ENCODE peak calls at places on chromosomes 4 and X, in four cellular contexts. B is esophagus muscularis mucosa, W is A549, E is K562. D is an unnamed sample.

GRCh38 chrX:115690554-115691216 is 129.7 kb downstream of the PLS3 start:
- DNase-seq in B (no peak), W (peak; percentile 49), E (peak; percentile 35), D (peak; percentile 60)

GRCh38 chr4:140056015-140056414 is 98.0 kb downstream of the MAML3 start:
- DNase-seq in B (no peak), W (no peak), E (no peak), D (no peak)

GRCh38 chr4:167964766-167965373 is 127.5 kb upstream of the ANXA10 start:
- DNase-seq in B (no peak), W (no peak), E (no peak), D (no peak)

GRCh38 chr4:82500830-82501229 is 61.0 kb downstream of the TMEM150C start:
- DNase-seq in B (no peak), W (no peak), E (no peak), D (no peak)

GRCh38 chr4:177251237-177251636 is 58.4 kb upstream of the NEIL3 start:
- DNase-seq in B (no peak), W (no peak), E (no peak), D (no peak)

GRCh38 chrX:65744965-65745364 is 77.5 kb downstream of the MSN start:
- DNase-seq in B (no peak), W (no peak), E (no peak), D (no peak)

GRCh38 chr4:99067617-99068016 is 21.0 kb downstream of the ADH5 start:
- DNase-seq in B (no peak), W (no peak), E (no peak), D (no peak)

GRCh38 chr4:1668488-1668840 is 15.6 kb downstream of the FAM53A start:
- DNase-seq in B (no peak), W (no peak), E (no peak), D (no peak)

GRCh38 chr4:128648021-128648420 is 161.5 kb upstream of the JADE1 start:
- DNase-seq in B (no peak), W (no peak), E (no peak), D (no peak)

GRCh38 chrX:123138473-123138872 is 45.6 kb upstream of the GRIA3 start:
- DNase-seq in B (no peak), W (no peak), E (no peak), D (no peak)

GRCh38 chr4:42412251-42412650 is 15.0 kb downstream of the SHISA3 start:
- DNase-seq in B (no peak), W (no peak), E (no peak), D (no peak)

GRCh38 chr4:67204441-67204840 is 340.9 kb downstream of the CENPC start:
- DNase-seq in B (no peak), W (no peak), E (no peak), D (no peak)

GRCh38 chrX:109274806-109275205 is 207.1 kb downstream of the GUCY2F start:
- DNase-seq in B (no peak), W (no peak), E (no peak), D (no peak)

GRCh38 chr4:145937021-145937861 is 1.4 kb downstream of the ZNF827 start:
- DNase-seq in B (peak; percentile 92), W (no peak), E (peak; percentile 8), D (peak; percentile 80)

GRCh38 chr4:8365951-8366350 is 74.6 kb downstream of the ACOX3 start:
- DNase-seq in B (no peak), W (no peak), E (no peak), D (no peak)

GRCh38 chr4:8366601-8367000 is 73.9 kb downstream of the ACOX3 start:
- DNase-seq in B (no peak), W (no peak), E (no peak), D (no peak)

GRCh38 chr4:8364848-8365350 is 75.6 kb downstream of the ACOX3 start:
- DNase-seq in B (no peak), W (no peak), E (no peak), D (no peak)

GRCh38 chr4:8364141-8364540 is 76.4 kb downstream of the ACOX3 start:
- DNase-seq in B (no peak), W (no peak), E (no peak), D (no peak)

GRCh38 chr4:8365353-8365752 is 75.2 kb downstream of the ACOX3 start:
- DNase-seq in B (no peak), W (no peak), E (no peak), D (no peak)
- H3K4me3 ChIP-seq in B (no peak overlapping the region), W (no peak overlapping the region), E (no peak overlapping the region), D (no peak overlapping the region)

GRCh38 chr4:186191266-186192067 is at the start of gene CYP4V2:
- DNase-seq in B (no peak), W (peak; percentile 42), E (peak; percentile 89), D (peak; percentile 86)
- TF ChIP-seq POLR2A in B (peak; percentile 15), W (peak; percentile 21), E (peak; percentile 86), D (peak; percentile 17)

GRCh38 chr4:80614319-80614718 is 278.8 kb downstream of the CFAP299 start:
- DNase-seq in B (no peak), W (no peak), E (no peak), D (no peak)

GRCh38 chr4:80615099-80615498 is 279.6 kb downstream of the CFAP299 start:
- DNase-seq in B (no peak), W (no peak), E (no peak), D (no peak)

GRCh38 chr4:80619070-80619674 is 283.6 kb downstream of the CFAP299 start:
- DNase-seq in B (no peak), W (no peak), E (no peak), D (no peak)
- TF ChIP-seq CTCF in B (peak; percentile 39), W (peak; percentile 8), E (peak; percentile 10), D (no peak)

GRCh38 chr4:88971536-88971935 is 85.4 kb downstream of the FAM13A start:
- DNase-seq in B (no peak), W (no peak), E (no peak), D (no peak)

GRCh38 chr4:88979292-88979691 is 77.7 kb downstream of the FAM13A start:
- DNase-seq in B (no peak), W (no peak), E (no peak), D (no peak)

GRCh38 chr4:88981571-88981970 is 75.4 kb downstream of the FAM13A start:
- DNase-seq in B (no peak), W (no peak), E (no peak), D (no peak)

GRCh38 chr4:88976514-88977035 is 80.4 kb downstream of the FAM13A start:
- DNase-seq in B (no peak), W (no peak), E (no peak), D (no peak)

DNA sequence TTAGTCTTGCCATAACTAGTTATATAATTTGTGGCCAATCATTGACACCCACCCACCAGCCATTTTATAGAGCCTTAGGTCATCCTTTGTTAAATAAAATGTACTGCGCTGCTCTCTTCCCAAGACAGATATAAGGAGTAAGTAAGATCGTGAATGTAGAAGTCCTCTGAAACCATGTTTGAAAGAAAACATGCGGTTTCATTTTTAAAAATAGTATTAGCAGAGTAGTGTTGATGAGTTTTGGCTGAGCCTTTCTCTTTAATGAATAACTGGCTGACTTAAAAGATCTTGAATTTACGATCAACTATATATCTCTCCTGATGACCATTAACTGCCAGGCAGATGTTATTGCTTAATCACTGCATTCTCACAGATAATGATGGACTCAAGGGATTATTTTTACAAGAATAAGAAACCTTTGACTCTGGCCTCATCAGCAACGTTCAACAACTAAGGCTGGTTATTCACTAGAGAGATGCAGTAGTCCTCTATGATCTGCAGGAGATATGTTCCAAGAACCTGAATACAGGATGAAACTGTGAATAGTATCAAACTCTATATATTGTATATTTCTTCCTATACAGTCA is 81.0 kb downstream of the FAM13A start:
- DNase-seq in B (no peak), W (no peak), E (no peak), D (no peak)
- H3K4me3 ChIP-seq in B (no peak overlapping the region), W (no peak overlapping the region), E (no peak overlapping the region), D (no peak overlapping the region)

GRCh38 chr4:48907706-48908477 is 1.3 kb upstream of the OCIAD2 start:
- DNase-seq in B (no peak), W (no peak), E (no peak), D (no peak)

GRCh38 chr4:48908687-48909086 is 2.1 kb upstream of the OCIAD2 start:
- DNase-seq in B (no peak), W (no peak), E (no peak), D (no peak)

GRCh38 chr4:48905363-48906015 is 1.1 kb downstream of the OCIAD2 start:
- DNase-seq in B (no peak), W (peak; percentile 54), E (peak; percentile 16), D (no peak)

GRCh38 chr4:48904541-48905142 is 1.9 kb downstream of the OCIAD2 start:
- DNase-seq in B (no peak), W (no peak), E (no peak), D (no peak)

DNA sequence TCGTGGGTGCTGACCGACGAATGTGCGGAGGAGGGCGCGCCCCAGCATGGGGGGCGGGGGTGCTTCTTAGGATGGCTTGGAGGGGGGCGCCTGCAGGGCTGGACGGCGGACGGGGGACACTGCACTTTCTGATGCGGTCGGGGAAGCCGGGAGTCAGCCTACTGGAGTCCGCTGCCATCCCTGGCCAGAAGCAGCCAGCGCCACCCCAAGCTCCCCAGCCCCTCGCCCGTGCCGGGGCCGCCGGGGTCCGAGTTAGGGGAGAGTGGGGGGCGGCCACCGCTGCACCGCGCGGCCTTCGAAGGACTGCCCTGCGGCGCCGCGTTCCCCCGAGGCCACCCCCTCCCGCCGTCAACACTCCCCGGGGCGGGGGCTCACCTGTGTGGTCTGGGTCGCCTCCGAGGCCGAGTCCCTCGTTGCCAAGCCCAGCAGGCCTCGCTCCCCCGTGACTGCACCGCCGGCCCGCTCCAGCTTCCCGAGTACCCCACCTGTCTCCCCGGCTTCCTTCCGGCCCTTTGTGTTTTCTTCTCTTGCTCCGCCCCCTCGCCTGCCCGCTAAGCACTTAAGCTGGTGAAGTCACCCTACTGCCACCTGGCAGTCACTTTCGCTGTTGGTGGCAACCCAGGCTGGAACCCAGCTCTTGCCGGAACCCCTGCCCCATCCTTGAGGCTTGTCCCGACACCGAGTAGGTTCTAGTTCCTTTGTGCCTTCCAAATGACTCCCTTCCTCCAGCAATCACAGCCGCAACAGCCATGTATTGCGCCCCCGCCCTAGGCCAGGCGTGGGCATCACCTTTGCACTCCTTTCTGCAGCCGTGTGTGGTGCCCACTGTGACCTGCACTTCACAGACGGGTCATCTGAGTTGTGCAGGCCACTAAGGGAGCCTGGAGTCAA is at the start of gene OCIAD2:
- DNase-seq in B (no peak), W (peak; percentile 64), E (no peak), D (peak; percentile 81)
- TF ChIP-seq POLR2A in B (no peak), W (peak; percentile 37), E (no peak), D (peak; percentile 45)